ENCODE peak calls at places on chromosomes 12 and 14, in six cellular contexts. W is upper lobe of left lung, H is neural progenitor cell, Z is glutamatergic neuron, D is cardiac muscle cell, J is lower lobe of right lung. V is an unnamed sample.

GRCh38 chr12:4962539-4963486 is 53.1 kb downstream of the KCNA1 start:
- DNase-seq in W (no peak), D (peak; percentile 8), Z (no peak), H (no peak), J (no peak), V (no peak)

GRCh38 chr12:32821293-32822089 is 65.8 kb upstream of the YARS2 start:
- DNase-seq in H (no peak), W (no peak), Z (no peak), D (peak; percentile 76), J (no peak), V (no peak)

GRCh38 chr14:51860164-51860835 is at the start of gene GNG2:
- DNase-seq in H (peak; percentile 83), Z (peak; percentile 84), W (peak; percentile 93), J (peak; percentile 87), D (peak; percentile 92), V (peak; percentile 58)

GRCh38 chr12:108982621-108983219 is 38.1 kb downstream of the SVOP start:
- DNase-seq in D (no peak), Z (no peak), W (no peak), H (no peak), J (no peak), V (no peak)

GRCh38 chr14:54854181-54854580 is 48.4 kb downstream of the GCH1 start:
- DNase-seq in Z (no peak), W (no peak), J (no peak), H (peak; percentile 55), D (no peak), V (no peak)

GRCh38 chr12:91256471-91256870 is 73.9 kb upstream of the DCN start:
- DNase-seq in H (no peak), D (peak; percentile 12), Z (no peak), J (no peak), W (no peak), V (no peak)

GRCh38 chr12:39574785-39575497 is 44.7 kb downstream of the ABCD2 start:
- DNase-seq in Z (no peak), H (no peak), J (no peak), D (peak; percentile 2), W (no peak), V (no peak)

GRCh38 chr12:53005215-53005985 is 856 bp upstream of the EIF4B start:
- DNase-seq in Z (peak; percentile 29), D (peak; percentile 20), J (peak; percentile 51), H (peak; percentile 65), W (no peak), V (no peak)

GRCh38 chr12:69688496-69689427 is 10.3 kb downstream of the BEST3 start:
- DNase-seq in H (peak; percentile 68), Z (no peak), D (peak; percentile 91), J (peak; percentile 45), W (peak; percentile 75), V (no peak)

GRCh38 chr12:52524898-52525591 is 4.9 kb upstream of the KRT5 start:
- DNase-seq in D (no peak), W (no peak), H (no peak), J (no peak), Z (no peak), V (no peak)

GRCh38 chr14:60317609-60318008 is 68.6 kb downstream of the PPM1A start:
- DNase-seq in Z (no peak), H (peak; percentile 35), W (no peak), J (no peak), D (no peak), V (no peak)

GRCh38 chr12:22215467-22216253 is 118.8 kb downstream of the ST8SIA1 start:
- DNase-seq in H (no peak), J (no peak), W (no peak), D (peak; percentile 52), Z (no peak), V (no peak)

GRCh38 chr14:99516156-99517045 is 35.2 kb downstream of the CCNK start:
- DNase-seq in D (no peak), W (peak; percentile 63), Z (no peak), J (no peak), H (no peak), V (no peak)

GRCh38 chr14:66746316-66747006 is 238.5 kb downstream of the GPHN start:
- DNase-seq in W (no peak), H (peak; percentile 39), J (no peak), Z (no peak), D (peak; percentile 75), V (no peak)
- TF ChIP-seq CTCF in W (peak; percentile 46), H (peak; percentile 63), J (peak; percentile 42), Z (peak; percentile 65), D (peak; percentile 77), V (no peak)

GRCh38 chr12:122813310-122813713 is 21.9 kb upstream of the HIP1R start:
- DNase-seq in J (no peak), H (no peak), W (no peak), D (no peak), Z (no peak), V (peak; percentile 54)
- TF ChIP-seq CTCF in J (no peak), H (no peak), W (no peak), D (no peak), Z (no peak), V (no peak)

GRCh38 chr12:114245555-114245954 is 160.4 kb downstream of the TBX5 start:
- DNase-seq in D (peak; percentile 51), H (peak; percentile 45), Z (no peak), W (no peak), J (no peak), V (no peak)
- TF ChIP-seq CTCF in D (peak; percentile 35), H (peak; percentile 23), Z (no peak), W (no peak), J (no peak), V (no peak)

DNA sequence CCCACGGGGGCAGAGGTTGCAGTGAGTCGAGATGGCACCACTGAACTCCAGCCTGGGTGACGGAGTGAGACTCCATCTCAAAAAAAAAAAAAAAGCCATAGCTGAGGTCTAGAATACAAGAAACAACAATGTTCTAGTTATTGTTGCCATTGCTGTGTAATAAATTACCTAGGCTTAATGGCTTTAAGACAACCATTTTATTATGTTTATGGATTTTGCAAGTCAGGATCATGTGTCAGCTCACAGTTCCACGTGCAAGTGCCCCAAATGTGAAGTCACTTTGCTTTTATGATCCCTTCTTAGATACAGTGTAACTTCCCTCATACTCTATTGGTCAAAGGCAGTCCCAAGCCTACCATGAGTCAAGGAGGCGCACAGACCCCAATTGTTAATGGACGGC is 49.5 kb upstream of the RIC8B start:
- DNase-seq in Z (no peak), J (no peak), D (no peak), H (no peak), W (no peak), V (no peak)
- TF ChIP-seq CTCF in Z (no peak), J (no peak), D (no peak), H (no peak), W (no peak), V (no peak)